ENCODE peak calls at places on chromosomes 3 and 15, in eight cellular contexts. One of them, this sample, is unnamed.

GRCh38 chr3:196670335-196670734 is 30.8 kb downstream of the NRROS start:
- ATAC-seq in left lung: peak; percentile 74
- ATAC-seq in lower lobe of right lung: peak; percentile 59
- ATAC-seq in lung: peak; percentile 41
- ATAC-seq in upper lobe of left lung: peak; percentile 76
- ATAC-seq in heart right ventricle: peak; percentile 93
- ATAC-seq in body of pancreas: no peak
- ATAC-seq in PC-3: no peak
- ATAC-seq in this sample: peak; percentile 55

GRCh38 chr3:101879102-101879501 is 29.8 kb downstream of the NFKBIZ start:
- ATAC-seq in left lung: no peak
- ATAC-seq in PC-3: peak; percentile 80
- ATAC-seq in lung: no peak
- ATAC-seq in upper lobe of left lung: no peak
- ATAC-seq in lower lobe of right lung: no peak
- ATAC-seq in heart right ventricle: no peak
- ATAC-seq in body of pancreas: no peak
- ATAC-seq in this sample: no peak

GRCh38 chr3:102980379-102980726 is 545.5 kb downstream of the ZPLD1 start:
- ATAC-seq in upper lobe of left lung: peak; percentile 43
- ATAC-seq in lower lobe of right lung: no peak
- ATAC-seq in left lung: peak; percentile 33
- ATAC-seq in lung: no peak
- ATAC-seq in body of pancreas: peak; percentile 22
- ATAC-seq in PC-3: no peak
- ATAC-seq in heart right ventricle: peak; percentile 20
- ATAC-seq in this sample: no peak

GRCh38 chr15:88636039-88636438 is 2.8 kb upstream of the ISG20 start:
- ATAC-seq in lower lobe of right lung: no peak
- ATAC-seq in lung: no peak
- ATAC-seq in upper lobe of left lung: no peak
- ATAC-seq in PC-3: peak; percentile 14
- ATAC-seq in body of pancreas: peak; percentile 66
- ATAC-seq in heart right ventricle: no peak
- ATAC-seq in left lung: no peak
- ATAC-seq in this sample: no peak

GRCh38 chr3:189457201-189457607 is 174.0 kb upstream of the TP63 start:
- ATAC-seq in left lung: no peak
- ATAC-seq in heart right ventricle: peak; percentile 54
- ATAC-seq in upper lobe of left lung: peak; percentile 22
- ATAC-seq in body of pancreas: no peak
- ATAC-seq in PC-3: no peak
- ATAC-seq in lung: no peak
- ATAC-seq in lower lobe of right lung: no peak
- ATAC-seq in this sample: no peak

GRCh38 chr3:29140706-29141105 is 140.2 kb upstream of the RBMS3 start:
- ATAC-seq in lower lobe of right lung: peak; percentile 28
- ATAC-seq in heart right ventricle: peak; percentile 81
- ATAC-seq in left lung: peak; percentile 70
- ATAC-seq in upper lobe of left lung: peak; percentile 66
- ATAC-seq in lung: peak; percentile 63
- ATAC-seq in PC-3: no peak
- ATAC-seq in body of pancreas: no peak
- ATAC-seq in this sample: no peak

GRCh38 chr3:44454258-44454657 is 23.2 kb downstream of the ZNF445 start:
- ATAC-seq in upper lobe of left lung: no peak
- ATAC-seq in lower lobe of right lung: no peak
- ATAC-seq in left lung: no peak
- ATAC-seq in heart right ventricle: no peak
- ATAC-seq in PC-3: no peak
- ATAC-seq in body of pancreas: no peak
- ATAC-seq in lung: no peak
- ATAC-seq in this sample: no peak

GRCh38 chr3:30628931-30629590 is 22.7 kb downstream of the TGFBR2 start:
- ATAC-seq in heart right ventricle: peak; percentile 61
- ATAC-seq in body of pancreas: peak; percentile 61
- ATAC-seq in lung: no peak
- ATAC-seq in lower lobe of right lung: peak; percentile 43
- ATAC-seq in left lung: peak; percentile 62
- ATAC-seq in upper lobe of left lung: peak; percentile 64
- ATAC-seq in PC-3: no peak
- ATAC-seq in this sample: no peak

GRCh38 chr3:138296639-138297038 is 33.0 kb downstream of the NME9 start:
- ATAC-seq in lung: no peak
- ATAC-seq in PC-3: no peak
- ATAC-seq in heart right ventricle: no peak
- ATAC-seq in lower lobe of right lung: no peak
- ATAC-seq in left lung: no peak
- ATAC-seq in body of pancreas: no peak
- ATAC-seq in upper lobe of left lung: no peak
- ATAC-seq in this sample: no peak

GRCh38 chr3:154766765-154767503 is 313.2 kb upstream of the MME start:
- ATAC-seq in upper lobe of left lung: no peak
- ATAC-seq in left lung: no peak
- ATAC-seq in lung: no peak
- ATAC-seq in heart right ventricle: no peak
- ATAC-seq in body of pancreas: no peak
- ATAC-seq in lower lobe of right lung: no peak
- ATAC-seq in PC-3: no peak
- ATAC-seq in this sample: no peak

GRCh38 chr3:136937886-136938285 is 19.9 kb upstream of the IL20RB start:
- ATAC-seq in body of pancreas: no peak
- ATAC-seq in lower lobe of right lung: no peak
- ATAC-seq in left lung: no peak
- ATAC-seq in lung: no peak
- ATAC-seq in heart right ventricle: no peak
- ATAC-seq in PC-3: peak; percentile 20
- ATAC-seq in upper lobe of left lung: no peak
- ATAC-seq in this sample: no peak

DNA sequence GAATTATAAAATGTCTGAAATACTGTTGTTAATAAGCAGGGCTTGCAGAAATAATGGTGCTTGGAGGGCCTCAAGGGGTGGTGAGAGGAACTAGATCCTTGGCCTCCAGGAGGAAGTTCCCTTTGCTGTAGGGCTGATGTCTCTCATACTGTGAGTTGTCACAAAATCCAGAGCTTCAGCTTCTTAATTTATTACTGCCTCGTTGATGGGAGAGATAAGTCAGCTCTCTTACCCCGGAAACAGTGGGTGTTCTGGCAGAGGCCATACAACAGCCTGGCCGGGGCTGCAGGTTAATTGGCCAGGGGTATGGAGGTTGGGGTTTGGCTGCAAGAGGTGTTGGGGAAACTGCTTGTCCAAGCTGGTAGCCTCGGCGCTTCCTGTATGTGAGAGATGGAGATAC is 15.5 kb downstream of the MAPKAPK3 start:
- ATAC-seq in PC-3: peak; percentile 21
- ATAC-seq in lung: no peak
- ATAC-seq in body of pancreas: no peak
- ATAC-seq in heart right ventricle: no peak
- ATAC-seq in left lung: no peak
- ATAC-seq in lower lobe of right lung: peak; percentile 29
- ATAC-seq in upper lobe of left lung: peak; percentile 44
- ATAC-seq in this sample: no peak
- H3K4me1 ChIP-seq in PC-3: peaks cover 73% of the 10 kb centered on the region
- H3K4me1 ChIP-seq in lung: peaks cover 14% of the 10 kb centered on the region
- H3K4me1 ChIP-seq in body of pancreas: no peaks in the 10 kb centered on the region
- H3K4me1 ChIP-seq in heart right ventricle: peaks cover 90% of the 10 kb centered on the region
- H3K4me1 ChIP-seq in left lung: peaks cover 3% of the 10 kb centered on the region
- H3K4me1 ChIP-seq in lower lobe of right lung: peaks cover 33% of the 10 kb centered on the region
- H3K4me1 ChIP-seq in upper lobe of left lung: peaks cover 31% of the 10 kb centered on the region
- H3K4me1 ChIP-seq in this sample: no peaks in the 10 kb centered on the region

GRCh38 chr3:134699721-134700120 is 48.9 kb upstream of the KY start:
- ATAC-seq in lung: no peak
- ATAC-seq in heart right ventricle: no peak
- ATAC-seq in lower lobe of right lung: no peak
- ATAC-seq in PC-3: no peak
- ATAC-seq in body of pancreas: no peak
- ATAC-seq in left lung: no peak
- ATAC-seq in upper lobe of left lung: no peak
- ATAC-seq in this sample: no peak
- H3K27me3 ChIP-seq in lung: no peaks in the 10 kb centered on the region
- H3K27me3 ChIP-seq in heart right ventricle: no peaks in the 10 kb centered on the region
- H3K27me3 ChIP-seq in lower lobe of right lung: no peaks in the 10 kb centered on the region
- H3K27me3 ChIP-seq in PC-3: peaks cover 3% of the 10 kb centered on the region
- H3K27me3 ChIP-seq in body of pancreas: no peaks in the 10 kb centered on the region
- H3K27me3 ChIP-seq in left lung: no peaks in the 10 kb centered on the region
- H3K27me3 ChIP-seq in upper lobe of left lung: no peaks in the 10 kb centered on the region
- H3K27me3 ChIP-seq in this sample: no peaks in the 10 kb centered on the region

GRCh38 chr3:126267976-126268615 is 87.7 kb upstream of the ALDH1L1 start:
- ATAC-seq in lower lobe of right lung: no peak
- ATAC-seq in upper lobe of left lung: no peak
- ATAC-seq in heart right ventricle: no peak
- ATAC-seq in PC-3: no peak
- ATAC-seq in body of pancreas: no peak
- ATAC-seq in left lung: no peak
- ATAC-seq in lung: no peak
- ATAC-seq in this sample: no peak

GRCh38 chr3:126266850-126267168 is 86.4 kb upstream of the ALDH1L1 start:
- ATAC-seq in upper lobe of left lung: no peak
- ATAC-seq in lower lobe of right lung: no peak
- ATAC-seq in PC-3: no peak
- ATAC-seq in left lung: no peak
- ATAC-seq in lung: no peak
- ATAC-seq in body of pancreas: no peak
- ATAC-seq in heart right ventricle: peak; percentile 12
- ATAC-seq in this sample: no peak

GRCh38 chr3:126268866-126269265 is 88.3 kb downstream of the KLF15 start:
- ATAC-seq in upper lobe of left lung: no peak
- ATAC-seq in lower lobe of right lung: no peak
- ATAC-seq in lung: no peak
- ATAC-seq in body of pancreas: no peak
- ATAC-seq in PC-3: no peak
- ATAC-seq in heart right ventricle: no peak
- ATAC-seq in left lung: no peak
- ATAC-seq in this sample: no peak

GRCh38 chr3:126266291-126266840 is 86.0 kb upstream of the ALDH1L1 start:
- ATAC-seq in left lung: peak; percentile 12
- ATAC-seq in upper lobe of left lung: peak; percentile 13
- ATAC-seq in heart right ventricle: peak; percentile 51
- ATAC-seq in lower lobe of right lung: peak; percentile 25
- ATAC-seq in body of pancreas: peak; percentile 13
- ATAC-seq in lung: no peak
- ATAC-seq in PC-3: peak; percentile 37
- ATAC-seq in this sample: peak; percentile 46

DNA sequence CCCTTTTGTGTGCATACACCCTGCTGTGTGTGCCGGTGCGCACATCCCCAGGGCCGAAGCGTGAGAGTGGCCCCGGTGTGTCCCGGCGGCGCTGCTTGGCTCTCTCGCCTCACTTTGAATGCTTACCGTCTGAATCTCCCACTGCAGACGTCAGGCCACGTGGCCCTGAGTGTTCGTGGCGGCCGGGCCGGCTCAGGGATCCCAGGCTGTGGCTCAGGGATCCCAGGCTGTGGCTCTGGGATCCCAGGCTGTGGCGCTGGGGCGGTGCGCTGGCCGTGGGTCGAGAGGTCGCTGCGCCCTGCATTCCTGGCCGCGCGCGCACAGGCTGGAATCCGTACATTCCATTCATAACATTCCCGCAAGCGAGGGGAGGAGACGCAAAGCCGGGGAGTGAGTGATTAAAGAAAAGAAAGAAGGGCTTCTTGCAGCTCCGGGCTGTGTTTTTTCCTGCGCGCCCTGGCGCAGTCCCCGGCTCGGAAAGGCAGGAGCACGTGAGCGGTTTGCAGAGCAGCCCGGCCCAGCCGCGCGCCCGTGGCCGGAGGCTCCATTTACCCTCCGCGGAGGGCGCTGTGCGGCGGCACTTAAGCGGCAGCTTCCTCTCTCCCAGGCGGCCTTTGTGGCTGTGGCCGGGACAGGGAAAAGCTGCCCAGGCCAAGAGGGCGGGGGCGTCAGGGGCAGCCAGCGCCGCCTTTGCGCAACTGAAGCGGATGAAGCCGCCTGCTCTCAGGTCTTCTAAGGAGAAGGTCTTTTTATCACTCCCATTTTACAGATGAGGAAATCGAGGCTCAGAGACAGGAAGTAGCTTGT is 87.0 kb upstream of the ALDH1L1 start:
- ATAC-seq in lung: peak; percentile 76
- ATAC-seq in left lung: peak; percentile 78
- ATAC-seq in heart right ventricle: peak; percentile 79
- ATAC-seq in body of pancreas: peak; percentile 55
- ATAC-seq in upper lobe of left lung: peak; percentile 87
- ATAC-seq in lower lobe of right lung: peak; percentile 86
- ATAC-seq in PC-3: peak; percentile 60
- ATAC-seq in this sample: peak; percentile 83
- TF ChIP-seq CTCF in lung: no peak
- TF ChIP-seq CTCF in left lung: no peak
- TF ChIP-seq CTCF in heart right ventricle: peak; percentile 36
- TF ChIP-seq CTCF in body of pancreas: no peak
- TF ChIP-seq CTCF in upper lobe of left lung: no peak
- TF ChIP-seq CTCF in lower lobe of right lung: peak; percentile 20
- TF ChIP-seq CTCF in PC-3: peak; percentile 19
- TF ChIP-seq CTCF in this sample: peak; percentile 24

GRCh38 chr3:127855246-127855645 is 32.9 kb upstream of the MGLL start:
- ATAC-seq in lung: no peak
- ATAC-seq in PC-3: no peak
- ATAC-seq in heart right ventricle: no peak
- ATAC-seq in upper lobe of left lung: no peak
- ATAC-seq in lower lobe of right lung: no peak
- ATAC-seq in left lung: no peak
- ATAC-seq in body of pancreas: no peak
- ATAC-seq in this sample: no peak

GRCh38 chr3:127859706-127860105 is 37.4 kb upstream of the MGLL start:
- ATAC-seq in lower lobe of right lung: no peak
- ATAC-seq in body of pancreas: no peak
- ATAC-seq in PC-3: no peak
- ATAC-seq in heart right ventricle: no peak
- ATAC-seq in lung: no peak
- ATAC-seq in left lung: no peak
- ATAC-seq in upper lobe of left lung: no peak
- ATAC-seq in this sample: no peak

GRCh38 chr3:127856801-127857200 is 34.5 kb upstream of the MGLL start:
- ATAC-seq in lower lobe of right lung: no peak
- ATAC-seq in lung: no peak
- ATAC-seq in left lung: no peak
- ATAC-seq in PC-3: no peak
- ATAC-seq in body of pancreas: no peak
- ATAC-seq in upper lobe of left lung: no peak
- ATAC-seq in heart right ventricle: no peak
- ATAC-seq in this sample: no peak

GRCh38 chr3:127858477-127858876 is 36.2 kb upstream of the MGLL start:
- ATAC-seq in lung: no peak
- ATAC-seq in lower lobe of right lung: no peak
- ATAC-seq in left lung: no peak
- ATAC-seq in PC-3: no peak
- ATAC-seq in heart right ventricle: no peak
- ATAC-seq in body of pancreas: no peak
- ATAC-seq in upper lobe of left lung: no peak
- ATAC-seq in this sample: no peak

DNA sequence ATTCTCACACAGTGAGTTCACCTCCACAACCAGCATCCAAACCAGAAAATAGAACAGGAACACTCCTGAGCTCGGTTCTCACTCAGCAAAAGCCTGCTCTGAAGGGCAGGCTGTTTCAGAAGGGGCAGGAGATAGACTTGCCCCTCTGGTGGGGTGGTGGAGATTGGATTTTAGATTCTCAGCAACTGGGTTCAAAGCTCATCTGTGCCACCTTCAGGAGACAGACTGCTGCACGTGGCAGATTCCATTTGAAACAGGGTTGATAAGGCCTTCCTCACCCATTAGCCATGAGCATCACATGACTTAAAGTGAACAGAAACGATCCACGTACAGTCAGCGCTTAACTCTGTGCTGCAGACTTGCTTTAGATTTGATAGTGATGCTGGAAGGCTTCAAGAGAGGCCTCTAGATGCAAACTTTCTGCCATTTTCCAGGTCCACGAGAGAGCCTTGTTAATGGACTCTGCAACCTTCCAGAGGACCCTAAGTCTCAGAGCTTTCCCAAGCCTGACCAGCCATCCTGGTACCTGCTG is 35.0 kb upstream of the MGLL start:
- ATAC-seq in upper lobe of left lung: no peak
- ATAC-seq in heart right ventricle: no peak
- ATAC-seq in lower lobe of right lung: no peak
- ATAC-seq in body of pancreas: no peak
- ATAC-seq in left lung: no peak
- ATAC-seq in lung: no peak
- ATAC-seq in PC-3: no peak
- ATAC-seq in this sample: no peak
- H3K4me1 ChIP-seq in upper lobe of left lung: no peaks in the 10 kb centered on the region
- H3K4me1 ChIP-seq in heart right ventricle: no peaks in the 10 kb centered on the region
- H3K4me1 ChIP-seq in lower lobe of right lung: no peaks in the 10 kb centered on the region
- H3K4me1 ChIP-seq in body of pancreas: no peaks in the 10 kb centered on the region
- H3K4me1 ChIP-seq in left lung: no peaks in the 10 kb centered on the region
- H3K4me1 ChIP-seq in lung: no peaks in the 10 kb centered on the region
- H3K4me1 ChIP-seq in PC-3: no peaks in the 10 kb centered on the region
- H3K4me1 ChIP-seq in this sample: no peaks in the 10 kb centered on the region

This sample was measured in gastroesophageal sphincter.